ENCODE peak calls at places on chromosomes 7 and 10, in seven cellular contexts. R is fibroblast of lung, J is left ventricle myocardium inferior, Q is MM.1S, I is foreskin fibroblast, T is A549, N is K562. A is an unnamed sample.
A peak's percentile ranks its signal among the peaks of the same experiment; 100 is the strongest.

GRCh38 chr7:80259-81236 is 111.8 kb upstream of the FAM20C start:
- DNase-seq in R (no peak), Q (no peak), J (no peak), N (no peak), T (no peak), I (no peak), A (no peak)

GRCh38 chr10:11482306-11482705 is 129.1 kb downstream of the USP6NL start:
- DNase-seq in T (no peak), J (no peak), N (no peak), Q (no peak), I (no peak), R (no peak), A (no peak)

GRCh38 chr10:97463363-97464132 is 17.6 kb downstream of the ZDHHC16 start:
- DNase-seq in Q (peak; percentile 48), I (peak; percentile 93), T (peak; percentile 63), R (peak; percentile 27), N (peak; percentile 41), J (no peak), A (peak; percentile 77)

GRCh38 chr7:2116903-2117680 is 115.7 kb downstream of the MAD1L1 start:
- DNase-seq in I (peak; percentile 64), J (peak; percentile 72), Q (no peak), R (peak; percentile 55), T (no peak), N (no peak), A (no peak)

GRCh38 chr7:37656913-37657530 is 26.5 kb upstream of the GPR141 start:
- DNase-seq in N (no peak), Q (no peak), I (no peak), R (no peak), T (no peak), J (no peak), A (no peak)

GRCh38 chr10:84140036-84140379 is 699 bp downstream of the GHITM start:
- DNase-seq in N (peak; percentile 47), I (peak; percentile 58), R (peak; percentile 31), T (no peak), Q (no peak), J (no peak), A (no peak)

GRCh38 chr10:125773702-125774101 is 1.9 kb downstream of the MMP21 start:
- DNase-seq in Q (no peak), N (no peak), I (peak; percentile 30), J (no peak), T (no peak), R (no peak), A (no peak)

GRCh38 chr10:70481831-70482530 is 3.4 kb downstream of the PALD1 start:
- DNase-seq in J (peak; percentile 77), R (no peak), I (peak; percentile 23), T (no peak), N (no peak), Q (no peak), A (no peak)

GRCh38 chr10:51137741-51138529 is 63.6 kb downstream of the PRKG1 start:
- DNase-seq in Q (no peak), J (no peak), T (no peak), I (peak; percentile 71), N (no peak), R (peak; percentile 60), A (peak; percentile 45)

GRCh38 chr10:114103286-114103685 is 59.6 kb downstream of the ADRB1 start:
- DNase-seq in N (peak; percentile 21), J (no peak), T (peak; percentile 74), R (peak; percentile 58), I (peak; percentile 78), Q (peak; percentile 41), A (peak; percentile 9)

GRCh38 chr10:58892039-58892665 is 284.3 kb upstream of the PHYHIPL start:
- DNase-seq in T (no peak), R (peak; percentile 44), N (no peak), I (peak; percentile 28), J (peak; percentile 16), Q (no peak), A (no peak)

GRCh38 chr10:4498763-4499251 is 327.2 kb upstream of the AKR1E2 start:
- DNase-seq in N (no peak), I (peak; percentile 89), J (no peak), T (no peak), R (peak; percentile 92), Q (no peak), A (peak; percentile 90)

GRCh38 chr10:133335238-133336122 is 1.2 kb downstream of the CALY start:
- DNase-seq in R (peak; percentile 47), Q (no peak), N (peak; percentile 47), T (peak; percentile 63), J (peak; percentile 54), I (peak; percentile 85), A (no peak)

GRCh38 chr10:108684431-108684830 is 1238.9 kb downstream of the XPNPEP1 start:
- DNase-seq in T (no peak), N (no peak), R (peak; percentile 65), I (no peak), Q (no peak), J (no peak), A (no peak)

GRCh38 chr10:5563237-5563961 is 38.6 kb downstream of the CALML3 start:
- DNase-seq in I (no peak), Q (no peak), R (no peak), N (no peak), J (no peak), T (no peak), A (no peak)

GRCh38 chr7:22884911-22885823 is 62.5 kb upstream of the TOMM7 start:
- DNase-seq in T (no peak), N (no peak), I (peak; percentile 22), Q (peak; percentile 55), J (no peak), R (no peak), A (no peak)

GRCh38 chr7:5396542-5396941 is 27.1 kb downstream of the TNRC18 start:
- DNase-seq in N (no peak), Q (peak; percentile 66), R (no peak), J (no peak), T (peak; percentile 85), I (peak; percentile 58), A (no peak)

GRCh38 chr7:123994449-123994848 is 38.4 kb downstream of the TMEM229A start:
- DNase-seq in N (no peak), J (no peak), R (no peak), T (no peak), Q (no peak), I (no peak), A (no peak)

GRCh38 chr10:91555455-91555854 is 77.4 kb downstream of the PPP1R3C start:
- DNase-seq in N (no peak), T (no peak), I (no peak), J (no peak), R (no peak), Q (no peak), A (no peak)

GRCh38 chr10:58266003-58266825 is 1.5 kb downstream of the IPMK start:
- DNase-seq in I (peak; percentile 76), N (peak; percentile 31), R (peak; percentile 63), J (no peak), Q (peak; percentile 53), T (peak; percentile 24), A (no peak)

GRCh38 chr7:6250364-6250833 is 22.0 kb downstream of the CYTH3 start:
- DNase-seq in I (no peak), R (peak; percentile 25), N (no peak), T (no peak), J (no peak), Q (no peak), A (no peak)

GRCh38 chr7:2939193-2939885 is 95.2 kb upstream of the GNA12 start:
- DNase-seq in R (peak; percentile 5), N (no peak), Q (no peak), T (no peak), I (peak; percentile 20), J (no peak), A (no peak)

GRCh38 chr10:46014683-46015405 is 15.6 kb downstream of the NCOA4 start:
- DNase-seq in I (no peak), R (peak; percentile 51), J (no peak), N (no peak), Q (no peak), T (no peak), A (no peak)

DNA sequence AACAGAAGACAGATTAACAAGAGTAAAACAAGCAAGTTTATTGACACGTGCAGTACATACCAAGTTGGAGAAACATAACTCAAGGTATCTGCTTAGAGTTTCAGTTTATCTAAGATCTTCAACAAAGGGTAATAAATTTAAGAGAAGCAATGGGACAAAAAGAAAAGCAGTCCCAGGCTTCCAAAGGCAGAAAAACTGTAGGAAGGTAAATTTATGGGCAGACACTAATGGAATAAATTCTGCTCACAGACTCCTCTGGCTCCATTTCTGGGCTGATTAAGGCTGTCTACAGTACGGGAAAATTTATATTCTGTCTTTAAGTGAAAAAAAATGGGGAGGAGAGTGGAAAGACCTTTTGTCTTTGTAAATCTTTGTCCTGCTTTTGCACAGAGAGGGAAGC is 587.5 kb upstream of the IGFBP3 start:
- DNase-seq in Q (no peak), J (no peak), N (no peak), R (no peak), T (no peak), I (no peak), A (no peak)
- TF ChIP-seq CTCF in Q (no peak), J (no peak), N (no peak), R (no peak), T (no peak), I (no peak), A (no peak)

GRCh38 chr7:74305987-74306736 is 17.0 kb downstream of the CLIP2 start:
- DNase-seq in T (no peak), J (no peak), N (no peak), I (no peak), R (no peak), Q (no peak), A (no peak)
- H3K4me3 ChIP-seq in T (no peak overlapping the region), J (peak overlapping the region; percentile 54), N (no peak overlapping the region), I (no peak overlapping the region), R (no peak overlapping the region), Q (no peak overlapping the region), A (no peak overlapping the region)

GRCh38 chr10:32954080-32954479 is 4.0 kb downstream of the ITGB1 start:
- DNase-seq in N (no peak), I (no peak), T (no peak), R (no peak), J (no peak), Q (no peak), A (no peak)
- TF ChIP-seq CTCF in N (no peak), I (no peak), T (peak; percentile 18), R (no peak), J (no peak), Q (no peak), A (no peak)

DNA sequence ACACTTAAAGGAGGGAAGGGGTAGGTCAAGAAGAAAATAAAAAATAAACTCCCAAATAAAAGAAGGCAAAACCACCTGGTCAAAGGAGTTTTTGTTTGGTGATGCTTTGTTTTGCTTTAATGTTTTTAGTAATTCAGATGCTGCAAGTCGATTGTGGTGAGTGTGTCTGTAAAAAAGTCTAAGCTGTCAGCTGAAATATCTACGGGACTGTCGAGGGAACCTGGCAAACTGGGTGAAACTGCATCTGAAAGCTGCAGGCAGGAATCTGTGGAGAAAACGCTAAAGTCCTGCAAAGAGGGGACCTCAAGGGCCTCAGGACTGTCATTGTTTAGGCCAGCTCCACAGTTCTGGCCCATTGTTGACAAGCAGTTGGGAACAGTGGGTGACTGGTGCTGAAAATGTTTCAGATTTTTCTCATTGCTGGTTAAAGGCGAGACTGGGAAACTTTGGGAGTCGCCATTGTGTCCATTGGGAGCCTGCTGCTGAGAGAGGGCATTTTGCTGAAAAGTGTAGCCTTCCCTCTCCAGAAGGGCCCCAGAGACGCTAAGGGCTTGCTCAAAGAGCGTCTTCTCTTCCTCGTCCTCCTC is 1.8 kb downstream of the HOXA2 start:
- DNase-seq in T (no peak), J (no peak), I (no peak), N (no peak), Q (no peak), R (peak; percentile 45), A (no peak)
- H3K4me3 ChIP-seq in T (no peak overlapping the region), J (peak overlapping the region; percentile 48), I (no peak overlapping the region), N (no peak overlapping the region), Q (no peak overlapping the region), R (peak overlapping the region; percentile 93), A (no peak overlapping the region)

A was measured in BJ.